ENCODE peak calls at places on chromosomes 16 and 17, in nine cellular contexts. One of them, this sample, is unnamed.

GRCh38 chr17:29046440-29046839 is 3.5 kb downstream of the PIPOX start:
- DNase-seq in foreskin fibroblast: no peak
- DNase-seq in breast epithelium: no peak
- DNase-seq in AG10803: peak
- DNase-seq in AG09319: no peak
- DNase-seq in endothelial cell: no peak
- DNase-seq in tibial nerve: no peak
- DNase-seq in left ventricle myocardium inferior: no peak
- DNase-seq in progenitor cell of endocrine pancreas: no peak
- DNase-seq in this sample: no peak

GRCh38 chr17:2395258-2396170 is 5.3 kb downstream of the MNT start:
- DNase-seq in foreskin fibroblast: peak
- DNase-seq in breast epithelium: no peak
- DNase-seq in AG10803: peak
- DNase-seq in AG09319: no peak
- DNase-seq in endothelial cell: no peak
- DNase-seq in tibial nerve: no peak
- DNase-seq in left ventricle myocardium inferior: no peak
- DNase-seq in progenitor cell of endocrine pancreas: no peak
- DNase-seq in this sample: no peak

GRCh38 chr17:80771612-80772005 is 220.0 kb upstream of the CHMP6 start:
- DNase-seq in foreskin fibroblast: no peak
- DNase-seq in breast epithelium: no peak
- DNase-seq in AG10803: no peak
- DNase-seq in AG09319: no peak
- DNase-seq in endothelial cell: no peak
- DNase-seq in tibial nerve: no peak
- DNase-seq in left ventricle myocardium inferior: no peak
- DNase-seq in progenitor cell of endocrine pancreas: no peak
- DNase-seq in this sample: no peak

GRCh38 chr17:18916816-18917496 is 35.0 kb upstream of the SLC5A10 start:
- DNase-seq in foreskin fibroblast: peak
- DNase-seq in breast epithelium: no peak
- DNase-seq in AG10803: peak
- DNase-seq in AG09319: peak
- DNase-seq in endothelial cell: no peak
- DNase-seq in tibial nerve: no peak
- DNase-seq in left ventricle myocardium inferior: no peak
- DNase-seq in progenitor cell of endocrine pancreas: no peak
- DNase-seq in this sample: no peak

GRCh38 chr17:50459081-50459676 is 9.5 kb downstream of the CHAD start:
- DNase-seq in foreskin fibroblast: peak
- DNase-seq in breast epithelium: no peak
- DNase-seq in AG10803: peak
- DNase-seq in AG09319: no peak
- DNase-seq in endothelial cell: no peak
- DNase-seq in tibial nerve: no peak
- DNase-seq in left ventricle myocardium inferior: no peak
- DNase-seq in progenitor cell of endocrine pancreas: no peak
- DNase-seq in this sample: no peak

GRCh38 chr17:28272166-28272565 is 46.8 kb upstream of the TMEM97 start:
- DNase-seq in foreskin fibroblast: peak
- DNase-seq in breast epithelium: no peak
- DNase-seq in AG10803: peak
- DNase-seq in AG09319: no peak
- DNase-seq in endothelial cell: no peak
- DNase-seq in tibial nerve: no peak
- DNase-seq in left ventricle myocardium inferior: no peak
- DNase-seq in progenitor cell of endocrine pancreas: no peak
- DNase-seq in this sample: no peak

GRCh38 chr17:71921726-71922320 is 199.0 kb upstream of the SOX9 start:
- DNase-seq in foreskin fibroblast: no peak
- DNase-seq in breast epithelium: no peak
- DNase-seq in AG10803: peak
- DNase-seq in AG09319: no peak
- DNase-seq in endothelial cell: no peak
- DNase-seq in tibial nerve: no peak
- DNase-seq in left ventricle myocardium inferior: no peak
- DNase-seq in progenitor cell of endocrine pancreas: no peak
- DNase-seq in this sample: no peak

GRCh38 chr16:20611350-20611902 is 35.3 kb upstream of the ACSM2B start:
- DNase-seq in foreskin fibroblast: no peak
- DNase-seq in breast epithelium: no peak
- DNase-seq in AG10803: no peak
- DNase-seq in AG09319: no peak
- DNase-seq in endothelial cell: no peak
- DNase-seq in tibial nerve: no peak
- DNase-seq in left ventricle myocardium inferior: peak
- DNase-seq in progenitor cell of endocrine pancreas: no peak
- DNase-seq in this sample: no peak

GRCh38 chr16:24497405-24497804 is 42.0 kb upstream of the RBBP6 start:
- DNase-seq in foreskin fibroblast: peak
- DNase-seq in breast epithelium: no peak
- DNase-seq in AG10803: peak
- DNase-seq in AG09319: peak
- DNase-seq in endothelial cell: no peak
- DNase-seq in tibial nerve: no peak
- DNase-seq in left ventricle myocardium inferior: no peak
- DNase-seq in progenitor cell of endocrine pancreas: no peak
- DNase-seq in this sample: no peak

GRCh38 chr16:89491238-89491869 is 993 bp upstream of the ANKRD11 start:
- DNase-seq in foreskin fibroblast: peak
- DNase-seq in breast epithelium: no peak
- DNase-seq in AG10803: peak
- DNase-seq in AG09319: no peak
- DNase-seq in endothelial cell: no peak
- DNase-seq in tibial nerve: no peak
- DNase-seq in left ventricle myocardium inferior: no peak
- DNase-seq in progenitor cell of endocrine pancreas: no peak
- DNase-seq in this sample: no peak

GRCh38 chr16:89491974-89492687 is 1.8 kb upstream of the ANKRD11 start:
- DNase-seq in foreskin fibroblast: no peak
- DNase-seq in breast epithelium: no peak
- DNase-seq in AG10803: no peak
- DNase-seq in AG09319: no peak
- DNase-seq in endothelial cell: no peak
- DNase-seq in tibial nerve: no peak
- DNase-seq in left ventricle myocardium inferior: no peak
- DNase-seq in progenitor cell of endocrine pancreas: no peak
- DNase-seq in this sample: no peak

GRCh38 chr16:89489731-89490385 is 503 bp downstream of the ANKRD11 start:
- DNase-seq in foreskin fibroblast: no peak
- DNase-seq in breast epithelium: no peak
- DNase-seq in AG10803: no peak
- DNase-seq in AG09319: no peak
- DNase-seq in endothelial cell: peak
- DNase-seq in tibial nerve: no peak
- DNase-seq in left ventricle myocardium inferior: no peak
- DNase-seq in progenitor cell of endocrine pancreas: peak
- DNase-seq in this sample: no peak

GRCh38 chr16:89490386-89491237 is at the start of gene ANKRD11:
- DNase-seq in foreskin fibroblast: peak
- DNase-seq in breast epithelium: peak
- DNase-seq in AG10803: peak
- DNase-seq in AG09319: peak
- DNase-seq in endothelial cell: peak
- DNase-seq in tibial nerve: peak
- DNase-seq in left ventricle myocardium inferior: peak
- DNase-seq in progenitor cell of endocrine pancreas: peak
- DNase-seq in this sample: peak

GRCh38 chr16:89489040-89489721 is 1.2 kb downstream of the ANKRD11 start:
- DNase-seq in foreskin fibroblast: peak
- DNase-seq in breast epithelium: peak
- DNase-seq in AG10803: peak
- DNase-seq in AG09319: peak
- DNase-seq in endothelial cell: peak
- DNase-seq in tibial nerve: peak
- DNase-seq in left ventricle myocardium inferior: peak
- DNase-seq in progenitor cell of endocrine pancreas: peak
- DNase-seq in this sample: peak
- TF ChIP-seq CTCF in foreskin fibroblast: no peak
- TF ChIP-seq CTCF in breast epithelium: peak
- TF ChIP-seq CTCF in AG10803: peak
- TF ChIP-seq CTCF in AG09319: peak
- TF ChIP-seq CTCF in endothelial cell: no peak
- TF ChIP-seq CTCF in tibial nerve: peak
- TF ChIP-seq CTCF in left ventricle myocardium inferior: peak
- TF ChIP-seq CTCF in progenitor cell of endocrine pancreas: peak
- TF ChIP-seq CTCF in this sample: peak

GRCh38 chr16:4352843-4353242 is 1.7 kb upstream of the PAM16 start:
- DNase-seq in foreskin fibroblast: no peak
- DNase-seq in breast epithelium: no peak
- DNase-seq in AG10803: no peak
- DNase-seq in AG09319: no peak
- DNase-seq in endothelial cell: no peak
- DNase-seq in tibial nerve: no peak
- DNase-seq in left ventricle myocardium inferior: no peak
- DNase-seq in progenitor cell of endocrine pancreas: no peak
- DNase-seq in this sample: no peak
- TF ChIP-seq CTCF in foreskin fibroblast: no peak
- TF ChIP-seq CTCF in breast epithelium: no peak
- TF ChIP-seq CTCF in AG10803: no peak
- TF ChIP-seq CTCF in AG09319: no peak
- TF ChIP-seq CTCF in endothelial cell: no peak
- TF ChIP-seq CTCF in tibial nerve: no peak
- TF ChIP-seq CTCF in left ventricle myocardium inferior: no peak
- TF ChIP-seq CTCF in progenitor cell of endocrine pancreas: no peak
- TF ChIP-seq CTCF in this sample: no peak

GRCh38 chr16:53821487-53821886 is 117.5 kb downstream of the FTO start:
- DNase-seq in foreskin fibroblast: peak
- DNase-seq in breast epithelium: no peak
- DNase-seq in AG10803: peak
- DNase-seq in AG09319: no peak
- DNase-seq in endothelial cell: no peak
- DNase-seq in tibial nerve: no peak
- DNase-seq in left ventricle myocardium inferior: no peak
- DNase-seq in progenitor cell of endocrine pancreas: no peak
- DNase-seq in this sample: no peak

GRCh38 chr16:53826658-53827057 is 122.7 kb downstream of the FTO start:
- DNase-seq in foreskin fibroblast: no peak
- DNase-seq in breast epithelium: no peak
- DNase-seq in AG10803: no peak
- DNase-seq in AG09319: no peak
- DNase-seq in endothelial cell: no peak
- DNase-seq in tibial nerve: no peak
- DNase-seq in left ventricle myocardium inferior: no peak
- DNase-seq in progenitor cell of endocrine pancreas: no peak
- DNase-seq in this sample: no peak

GRCh38 chr16:53822936-53823529 is 119.1 kb downstream of the FTO start:
- DNase-seq in foreskin fibroblast: peak
- DNase-seq in breast epithelium: no peak
- DNase-seq in AG10803: peak
- DNase-seq in AG09319: no peak
- DNase-seq in endothelial cell: no peak
- DNase-seq in tibial nerve: no peak
- DNase-seq in left ventricle myocardium inferior: no peak
- DNase-seq in progenitor cell of endocrine pancreas: no peak
- DNase-seq in this sample: no peak

GRCh38 chr16:53817812-53818211 is 113.9 kb downstream of the FTO start:
- DNase-seq in foreskin fibroblast: peak
- DNase-seq in breast epithelium: no peak
- DNase-seq in AG10803: peak
- DNase-seq in AG09319: no peak
- DNase-seq in endothelial cell: no peak
- DNase-seq in tibial nerve: no peak
- DNase-seq in left ventricle myocardium inferior: no peak
- DNase-seq in progenitor cell of endocrine pancreas: no peak
- DNase-seq in this sample: no peak

DNA sequence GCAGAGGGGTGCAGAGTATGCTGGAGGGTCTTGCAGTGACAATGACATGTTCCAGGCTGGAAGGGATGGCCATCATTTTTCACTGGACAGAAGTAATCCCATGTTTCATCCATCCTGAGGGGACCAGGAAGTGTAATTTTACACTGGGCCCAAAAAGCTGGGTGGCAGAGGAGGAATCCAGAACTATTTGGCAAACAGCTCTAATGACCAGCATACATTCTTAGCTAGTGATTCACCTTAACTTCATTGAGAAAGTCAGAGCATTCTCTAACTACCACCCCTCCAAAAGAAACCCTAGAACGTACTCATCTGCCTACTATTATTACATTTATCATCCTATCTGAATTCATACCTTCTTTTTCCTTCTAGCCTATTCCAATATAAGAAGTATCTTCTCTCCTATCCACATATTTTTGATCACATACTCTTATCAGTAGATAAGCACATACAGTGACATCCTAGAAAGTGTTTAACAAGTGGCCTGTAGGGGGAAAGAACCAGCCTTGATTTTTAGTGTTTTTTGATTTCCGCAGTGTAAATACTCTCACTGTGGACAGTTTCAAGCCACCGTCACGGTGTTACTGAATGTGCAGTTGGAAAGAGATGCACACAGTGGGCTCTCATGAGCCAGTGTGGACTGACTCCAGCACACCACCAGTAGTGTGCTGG is 118.1 kb downstream of the FTO start:
- DNase-seq in foreskin fibroblast: peak
- DNase-seq in breast epithelium: no peak
- DNase-seq in AG10803: peak
- DNase-seq in AG09319: no peak
- DNase-seq in endothelial cell: no peak
- DNase-seq in tibial nerve: no peak
- DNase-seq in left ventricle myocardium inferior: no peak
- DNase-seq in progenitor cell of endocrine pancreas: no peak
- DNase-seq in this sample: no peak
- TF ChIP-seq CTCF in foreskin fibroblast: no peak
- TF ChIP-seq CTCF in breast epithelium: no peak
- TF ChIP-seq CTCF in AG10803: peak
- TF ChIP-seq CTCF in AG09319: no peak
- TF ChIP-seq CTCF in endothelial cell: no peak
- TF ChIP-seq CTCF in tibial nerve: no peak
- TF ChIP-seq CTCF in left ventricle myocardium inferior: no peak
- TF ChIP-seq CTCF in progenitor cell of endocrine pancreas: no peak
- TF ChIP-seq CTCF in this sample: peak

DNA sequence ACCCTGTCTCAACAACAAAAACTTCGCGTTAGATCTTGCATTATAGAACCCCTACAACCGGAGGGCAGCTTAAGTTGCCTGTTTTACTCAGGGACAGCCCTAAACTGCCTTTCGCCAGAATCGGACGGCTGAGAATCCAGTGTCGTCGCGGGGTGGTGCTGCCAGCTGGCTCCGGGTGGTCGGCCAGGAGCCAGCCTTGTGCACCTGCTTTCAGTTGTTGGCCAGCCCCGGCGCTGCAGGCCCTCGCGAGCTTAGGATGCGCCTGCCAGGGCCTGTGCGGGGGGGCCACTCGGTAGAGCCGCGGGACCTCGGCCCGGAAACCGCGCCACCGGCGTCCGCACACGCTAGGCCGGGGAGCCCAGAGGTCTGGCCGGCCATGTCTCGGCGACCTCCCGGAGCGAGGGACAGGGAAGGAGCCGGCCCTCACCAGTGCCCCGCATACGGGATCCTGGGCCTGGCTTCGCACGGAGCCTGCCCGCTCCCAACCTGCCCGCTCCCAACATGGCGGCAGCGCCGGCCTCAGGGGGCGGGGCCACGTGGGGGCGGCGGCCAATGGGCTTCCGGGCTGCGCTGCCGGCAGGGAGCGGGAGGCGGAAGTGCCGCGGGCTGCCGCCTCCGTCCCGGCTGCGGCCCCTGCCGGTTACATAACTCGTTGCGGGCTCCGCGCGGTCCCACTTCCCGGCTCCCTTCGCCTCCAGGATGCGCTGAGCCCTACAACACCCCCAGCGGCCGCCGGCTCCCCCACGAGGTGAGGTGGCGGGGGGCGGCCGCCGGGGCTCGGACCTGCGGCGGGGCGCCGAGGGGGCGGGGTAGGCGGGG is 14.2 kb downstream of the NAA60 start:
- DNase-seq in foreskin fibroblast: peak
- DNase-seq in breast epithelium: peak
- DNase-seq in AG10803: peak
- DNase-seq in AG09319: peak
- DNase-seq in endothelial cell: peak
- DNase-seq in tibial nerve: peak
- DNase-seq in left ventricle myocardium inferior: peak
- DNase-seq in progenitor cell of endocrine pancreas: peak
- DNase-seq in this sample: peak
- TF ChIP-seq CTCF in foreskin fibroblast: peak
- TF ChIP-seq CTCF in breast epithelium: no peak
- TF ChIP-seq CTCF in AG10803: peak
- TF ChIP-seq CTCF in AG09319: peak
- TF ChIP-seq CTCF in endothelial cell: peak
- TF ChIP-seq CTCF in tibial nerve: peak
- TF ChIP-seq CTCF in left ventricle myocardium inferior: peak
- TF ChIP-seq CTCF in progenitor cell of endocrine pancreas: peak
- TF ChIP-seq CTCF in this sample: peak

This sample was measured in neural crest cell.